ENCODE peak calls at places on chromosomes 3 and 15, in seven cellular contexts. F is activated CD8-positive, alpha-beta memory T cell treated with anti-CD3 and anti-CD28 coated beads for 24 hours; X is omental fat pad; M is endothelial cell; Z is brain microvascular endothelial cell; W is B cell; G is activated naive CD4-positive, alpha-beta T cell treated with Interleukin-2 at 50 U/mL for 16 hours. A is an unnamed sample.

GRCh38 chr3:66404903-66405700 is 95.7 kb downstream of the LRIG1 start:
- DNase-seq in F (no peak), X (no peak), M (no peak), Z (no peak), W (no peak), G (no peak), A (no peak)

GRCh38 chr3:67377299-67377698 is 277.1 kb downstream of the SUCLG2 start:
- DNase-seq in F (no peak), X (no peak), M (no peak), Z (no peak), W (no peak), G (no peak), A (no peak)

GRCh38 chr3:125212096-125212508 is 446 bp downstream of the SLC12A8 start:
- DNase-seq in F (no peak), X (no peak), M (no peak), Z (no peak), W (no peak), G (no peak), A (no peak)

GRCh38 chr3:87473944-87474343 is 197.6 kb upstream of the POU1F1 start:
- DNase-seq in F (no peak), X (no peak), M (no peak), Z (no peak), W (no peak), G (no peak), A (no peak)

GRCh38 chr3:193030276-193030675 is 112.6 kb upstream of the MB21D2 start:
- DNase-seq in F (no peak), X (no peak), M (no peak), Z (peak), W (no peak), G (no peak), A (no peak)

GRCh38 chr15:74863239-74864056 is 9.7 kb downstream of the SCAMP2 start:
- DNase-seq in F (no peak), X (no peak), M (no peak), Z (no peak), W (no peak), G (no peak), A (no peak)

GRCh38 chr3:29925150-29925549 is 644.3 kb downstream of the RBMS3 start:
- DNase-seq in F (no peak), X (no peak), M (no peak), Z (no peak), W (no peak), G (no peak), A (no peak)

GRCh38 chr15:88571153-88572029 is 24.9 kb upstream of the DET1 start:
- DNase-seq in F (no peak), X (no peak), M (no peak), Z (no peak), W (no peak), G (no peak), A (no peak)

GRCh38 chr15:42704492-42704926 is 32.4 kb downstream of the CDAN1 start:
- DNase-seq in F (peak), X (peak), M (peak), Z (peak), W (peak), G (peak), A (peak)

GRCh38 chr15:72604794-72605193 is 49.7 kb upstream of the GOLGA6B start:
- DNase-seq in F (no peak), X (no peak), M (peak), Z (no peak), W (no peak), G (no peak), A (no peak)

GRCh38 chr3:188617270-188617669 is 463.3 kb downstream of the LPP start:
- DNase-seq in F (no peak), X (no peak), M (no peak), Z (no peak), W (no peak), G (no peak), A (no peak)

GRCh38 chr3:58899159-58899952 is 150.5 kb downstream of the CFAP20DC start:
- DNase-seq in F (peak), X (no peak), M (no peak), Z (no peak), W (peak), G (peak), A (peak)

GRCh38 chr3:144523396-144523795 is 551.8 kb downstream of the DIPK2A start:
- DNase-seq in F (no peak), X (no peak), M (no peak), Z (no peak), W (no peak), G (no peak), A (no peak)

GRCh38 chr3:134600685-134601502 is 49.9 kb downstream of the KY start:
- DNase-seq in F (peak), X (no peak), M (peak), Z (peak), W (peak), G (peak), A (peak)

GRCh38 chr3:11909726-11910125 is 63.0 kb upstream of the TAMM41 start:
- DNase-seq in F (peak), X (no peak), M (no peak), Z (no peak), W (no peak), G (no peak), A (no peak)

GRCh38 chr3:48970568-48970967 is 19.5 kb upstream of the P4HTM start:
- DNase-seq in F (no peak), X (no peak), M (no peak), Z (no peak), W (no peak), G (no peak), A (no peak)

GRCh38 chr3:192039593-192039992 is 578.6 kb downstream of the PYDC2 start:
- DNase-seq in F (no peak), X (no peak), M (no peak), Z (no peak), W (no peak), G (no peak), A (no peak)

GRCh38 chr3:78659386-78659987 is 1108.3 kb downstream of the ROBO1 start:
- DNase-seq in F (no peak), X (no peak), M (peak), Z (peak), W (peak), G (no peak), A (peak)

GRCh38 chr3:49900491-49901153 is 3.1 kb downstream of the MST1R start:
- DNase-seq in F (no peak), X (no peak), M (no peak), Z (no peak), W (no peak), G (no peak), A (no peak)

GRCh38 chr15:68597581-68597980 is 18.8 kb downstream of the CORO2B start:
- DNase-seq in F (no peak), X (no peak), M (no peak), Z (no peak), W (no peak), G (no peak), A (no peak)

GRCh38 chr15:40722934-40723333 is 28.0 kb downstream of the RAD51 start:
- DNase-seq in F (no peak), X (no peak), M (no peak), Z (no peak), W (no peak), G (no peak), A (no peak)

GRCh38 chr3:11438636-11439035 is 166.4 kb downstream of the ATG7 start:
- DNase-seq in F (no peak), X (no peak), M (peak), Z (peak), W (no peak), G (no peak), A (no peak)

GRCh38 chr15:26178821-26179220 is 315.7 kb upstream of the ATP10A start:
- DNase-seq in F (no peak), X (no peak), M (no peak), Z (no peak), W (no peak), G (no peak), A (no peak)

GRCh38 chr3:173913985-173914421 is 516.5 kb downstream of the NLGN1 start:
- DNase-seq in F (no peak), X (no peak), M (no peak), Z (no peak), W (no peak), G (no peak), A (no peak)

GRCh38 chr3:3200632-3201212 is 21.2 kb upstream of the CRBN start:
- DNase-seq in F (no peak), X (no peak), M (peak), Z (peak), W (peak), G (no peak), A (peak)

GRCh38 chr3:193229851-193230250 is 11.2 kb upstream of the PLAAT1 start:
- DNase-seq in F (no peak), X (no peak), M (no peak), Z (no peak), W (no peak), G (no peak), A (no peak)

GRCh38 chr3:159761377-159761776 is 227.3 kb upstream of the IL12A start:
- DNase-seq in F (no peak), X (no peak), M (no peak), Z (no peak), W (no peak), G (no peak), A (no peak)

GRCh38 chr15:82177291-82178010 is 85.1 kb downstream of the EFL1 start:
- DNase-seq in F (no peak), X (no peak), M (no peak), Z (peak), W (no peak), G (no peak), A (no peak)

GRCh38 chr15:36590838-36591237 is 11.4 kb downstream of the CDIN1 start:
- DNase-seq in F (no peak), X (no peak), M (no peak), Z (peak), W (no peak), G (no peak), A (no peak)

GRCh38 chr15:44676676-44677075 is 13.2 kb upstream of the SPG11 start:
- DNase-seq in F (no peak), X (no peak), M (no peak), Z (no peak), W (no peak), G (peak), A (no peak)

GRCh38 chr15:69760890-69761568 is 308.4 kb downstream of the RPLP1 start:
- DNase-seq in F (peak), X (peak), M (no peak), Z (peak), W (peak), G (peak), A (peak)

GRCh38 chr15:48374472-48374871 is 43.2 kb downstream of the DUT start:
- DNase-seq in F (no peak), X (no peak), M (no peak), Z (no peak), W (no peak), G (no peak), A (no peak)

GRCh38 chr15:48861813-48862431 is 16.0 kb upstream of the EID1 start:
- DNase-seq in F (no peak), X (no peak), M (peak), Z (no peak), W (peak), G (peak), A (peak)

GRCh38 chr3:140686128-140686527 is 8.3 kb downstream of the TRIM42 start:
- DNase-seq in F (no peak), X (no peak), M (no peak), Z (no peak), W (no peak), G (no peak), A (no peak)

A was measured in GM10248.